ENCODE peak calls at places on chromosomes 6 and 20, in four cellular contexts. L is activated CD8-positive, alpha-beta T cell treated with anti-CD3 and anti-CD28 coated beads, Interleukin-2, amount 10 ng/mL, durations not matched to agents 7 days and 5 days; P is Caki2; O is cardiac muscle cell. I is an unnamed sample.

GRCh38 chr20:20734475-20734948 is 22.1 kb upstream of the RALGAPA2 start:
- DNase-seq in L (peak), P (no peak), O (no peak), I (no peak)

GRCh38 chr20:41905186-41905585 is 287.0 kb upstream of the CHD6 start:
- DNase-seq in L (no peak), P (no peak), O (no peak), I (no peak)

GRCh38 chr6:168939041-168939440 is 314.6 kb downstream of the THBS2 start:
- DNase-seq in L (no peak), P (no peak), O (no peak), I (no peak)

GRCh38 chr6:8131265-8131897 is 29.0 kb upstream of the EEF1E1 start:
- DNase-seq in L (peak), P (peak), O (peak), I (peak)

GRCh38 chr20:17967595-17968365 is 814 bp downstream of the SNX5 start:
- DNase-seq in L (peak), P (no peak), O (peak), I (peak)

GRCh38 chr6:95515975-95516374 is 61.4 kb upstream of the MANEA start:
- DNase-seq in L (no peak), P (no peak), O (no peak), I (no peak)

GRCh38 chr6:81023007-81023582 is 729.4 kb downstream of the TENT5A start:
- DNase-seq in L (no peak), P (peak), O (no peak), I (no peak)

GRCh38 chr6:11018225-11018624 is 25.9 kb downstream of the ELOVL2 start:
- DNase-seq in L (no peak), P (no peak), O (no peak), I (no peak)

GRCh38 chr20:4592316-4593148 is 129.2 kb upstream of the PRND start:
- DNase-seq in L (peak), P (peak), O (peak), I (peak)

GRCh38 chr20:37313546-37314091 is 24.2 kb downstream of the MANBAL start:
- DNase-seq in L (no peak), P (no peak), O (no peak), I (no peak)

GRCh38 chr6:163554663-163555062 is 140.1 kb downstream of the QKI start:
- DNase-seq in L (peak), P (peak), O (peak), I (peak)

GRCh38 chr6:109075934-109076333 is 18.7 kb downstream of the SESN1 start:
- DNase-seq in L (no peak), P (no peak), O (no peak), I (peak)

GRCh38 chr6:15290962-15291704 is 45.3 kb downstream of the JARID2 start:
- DNase-seq in L (no peak), P (no peak), O (no peak), I (no peak)

GRCh38 chr6:33277663-33278391 is 904 bp downstream of the B3GALT4 start:
- DNase-seq in L (peak), P (no peak), O (no peak), I (no peak)

GRCh38 chr20:59145926-59146800 is 17.5 kb upstream of the ZNF831 start:
- DNase-seq in L (peak), P (no peak), O (no peak), I (no peak)

GRCh38 chr20:478949-479429 is 16.7 kb upstream of the TBC1D20 start:
- DNase-seq in L (peak), P (peak), O (peak), I (peak)

GRCh38 chr20:35007891-35008290 is 52.2 kb downstream of the MYH7B start:
- DNase-seq in L (no peak), P (no peak), O (no peak), I (no peak)

GRCh38 chr6:87808005-87808757 is 106.1 kb upstream of the AKIRIN2 start:
- DNase-seq in L (no peak), P (no peak), O (peak), I (peak)

GRCh38 chr20:45268531-45268930 is 14.2 kb upstream of the SLPI start:
- DNase-seq in L (peak), P (no peak), O (peak), I (no peak)

GRCh38 chr20:63046841-63047240 is 40.1 kb upstream of the BHLHE23 start:
- DNase-seq in L (no peak), P (no peak), O (no peak), I (no peak)

GRCh38 chr6:119612871-119613515 is 263.4 kb upstream of the MAN1A1 start:
- DNase-seq in L (no peak), P (no peak), O (no peak), I (peak)

GRCh38 chr20:17648782-17649730 is 33.0 kb downstream of the RRBP1 start:
- DNase-seq in L (peak), P (no peak), O (no peak), I (no peak)

I was measured in HCEC 1CT.